ENCODE peak calls at places on chromosomes 1 and 21, in five cellular contexts. J is colonic mucosa, T is mammary epithelial cell, W is left lung, C is vagina. I is an unnamed sample. For H3K4me1, the result is how much of the 10 kb centered on the place peaks cover.

GRCh38 chr21:25907573-25908275 is 173.0 kb downstream of the GABPA start:
- DNase-seq in J (no peak), T (no peak), W (no peak), C (no peak), I (no peak)

GRCh38 chr1:117284408-117285215 is 73.9 kb upstream of the VTCN1 start:
- DNase-seq in J (peak), T (peak), W (no peak), C (no peak), I (no peak)

GRCh38 chr1:58358311-58358710 is 188.2 kb downstream of the OMA1 start:
- DNase-seq in J (no peak), T (no peak), W (no peak), C (no peak), I (no peak)

GRCh38 chr1:72013161-72013560 is 269.2 kb downstream of the NEGR1 start:
- DNase-seq in J (no peak), T (no peak), W (no peak), C (no peak), I (no peak)

GRCh38 chr1:29113407-29114117 is 10.1 kb downstream of the TMEM200B start:
- DNase-seq in J (no peak), T (no peak), W (no peak), C (no peak), I (no peak)

GRCh38 chr1:80987106-80987505 is 813.6 kb upstream of the ADGRL2 start:
- DNase-seq in J (no peak), T (peak), W (no peak), C (no peak), I (no peak)

GRCh38 chr1:160129966-160130365 is 14.4 kb downstream of the ATP1A2 start:
- DNase-seq in J (no peak), T (no peak), W (no peak), C (no peak), I (no peak)

GRCh38 chr1:228723287-228723686 is 12.0 kb upstream of the RHOU start:
- DNase-seq in J (no peak), T (no peak), W (no peak), C (no peak), I (no peak)

GRCh38 chr1:55311979-55312378 is 96.8 kb upstream of the USP24 start:
- DNase-seq in J (no peak), T (no peak), W (no peak), C (no peak), I (no peak)

GRCh38 chr1:44021156-44021555 is 10.1 kb downstream of the SLC6A9 start:
- DNase-seq in J (no peak), T (no peak), W (no peak), C (no peak), I (no peak)

GRCh38 chr1:94971491-94971924 is 44.6 kb upstream of the CNN3 start:
- DNase-seq in J (no peak), T (peak), W (no peak), C (no peak), I (no peak)

GRCh38 chr1:161177936-161178244 is 583 bp upstream of the B4GALT3 start:
- DNase-seq in J (no peak), T (no peak), W (no peak), C (no peak), I (no peak)

GRCh38 chr1:55049914-55050278 is 10.5 kb downstream of the PCSK9 start:
- DNase-seq in J (no peak), T (no peak), W (no peak), C (no peak), I (no peak)

GRCh38 chr1:63857478-63857877 is 83.7 kb downstream of the ROR1 start:
- DNase-seq in J (no peak), T (no peak), W (no peak), C (no peak), I (no peak)

GRCh38 chr1:109787211-109787844 is 23.6 kb upstream of the EPS8L3 start:
- DNase-seq in J (peak), T (peak), W (peak), C (no peak), I (no peak)

GRCh38 chr1:173444757-173445156 is 32.4 kb upstream of the PRDX6 start:
- DNase-seq in J (no peak), T (no peak), W (no peak), C (no peak), I (no peak)

GRCh38 chr1:17397910-17398700 is 26.1 kb downstream of the PADI6 start:
- DNase-seq in J (no peak), T (no peak), W (no peak), C (no peak), I (no peak)

GRCh38 chr1:186617860-186618780 is 62.1 kb downstream of the PTGS2 start:
- DNase-seq in J (peak), T (peak), W (peak), C (no peak), I (no peak)

GRCh38 chr1:232335261-232335660 is 294.7 kb downstream of the SIPA1L2 start:
- DNase-seq in J (no peak), T (no peak), W (no peak), C (no peak), I (no peak)

GRCh38 chr1:160884091-160884490 is 889 bp downstream of the ITLN1 start:
- DNase-seq in J (no peak), T (no peak), W (no peak), C (no peak), I (no peak)

GRCh38 chr21:16794944-16795343 is 717.9 kb upstream of the CXADR start:
- DNase-seq in J (no peak), T (peak), W (no peak), C (no peak), I (no peak)

GRCh38 chr1:53804791-53805505 is 33.1 kb downstream of the NDC1 start:
- DNase-seq in J (no peak), T (no peak), W (no peak), C (no peak), I (no peak)

GRCh38 chr1:55443175-55443933 is 228.2 kb upstream of the USP24 start:
- DNase-seq in J (peak), T (peak), W (peak), C (peak), I (peak)

GRCh38 chr1:116006486-116006964 is 30.2 kb downstream of the SLC22A15 start:
- DNase-seq in J (no peak), T (no peak), W (no peak), C (no peak), I (no peak)

GRCh38 chr1:199020046-199020445 is 381.2 kb downstream of the PTPRC start:
- DNase-seq in J (no peak), T (no peak), W (no peak), C (no peak), I (no peak)
- H3K27ac ChIP-seq in J (no peak), T (no peak), W (no peak), C (no peak), I (no peak)

DNA sequence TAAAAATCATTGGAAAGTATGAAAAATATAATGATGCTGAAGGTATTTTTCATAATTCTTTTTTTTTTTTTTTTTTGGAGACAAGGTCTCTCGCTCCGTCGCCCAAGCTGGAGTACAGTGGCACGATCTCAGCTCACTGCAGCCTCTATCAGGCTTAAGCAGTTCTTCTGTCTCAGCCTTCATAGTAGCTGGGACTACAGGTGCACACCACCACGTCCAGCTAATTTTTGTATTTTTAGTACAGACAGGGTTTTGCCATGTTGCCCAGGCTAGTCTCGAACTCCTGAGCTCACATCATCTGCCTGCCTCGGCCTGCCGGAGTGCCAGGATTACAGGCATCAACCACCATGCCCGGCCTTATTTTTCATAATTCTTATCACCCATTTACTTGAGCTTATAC is 13.3 kb downstream of the SMAP2 start:
- DNase-seq in J (no peak), T (no peak), W (no peak), C (no peak), I (no peak)
- H3K4me3 ChIP-seq in J (no peak), T (no peak), W (no peak), C (no peak), I (no peak)

GRCh38 chr1:10042746-10043145 is 10.0 kb downstream of the UBE4B start:
- DNase-seq in J (no peak), T (no peak), W (no peak), C (no peak), I (no peak)
- H3K4me1 ChIP-seq in J (under half), T (under half), W (under half), C (half or more), I (under half)

GRCh38 chr1:93723733-93724270 is 42.2 kb upstream of the BCAR3 start:
- DNase-seq in J (no peak), T (no peak), W (no peak), C (no peak), I (no peak)
- H3K27ac ChIP-seq in J (no peak), T (no peak), W (no peak), C (no peak), I (no peak)

DNA sequence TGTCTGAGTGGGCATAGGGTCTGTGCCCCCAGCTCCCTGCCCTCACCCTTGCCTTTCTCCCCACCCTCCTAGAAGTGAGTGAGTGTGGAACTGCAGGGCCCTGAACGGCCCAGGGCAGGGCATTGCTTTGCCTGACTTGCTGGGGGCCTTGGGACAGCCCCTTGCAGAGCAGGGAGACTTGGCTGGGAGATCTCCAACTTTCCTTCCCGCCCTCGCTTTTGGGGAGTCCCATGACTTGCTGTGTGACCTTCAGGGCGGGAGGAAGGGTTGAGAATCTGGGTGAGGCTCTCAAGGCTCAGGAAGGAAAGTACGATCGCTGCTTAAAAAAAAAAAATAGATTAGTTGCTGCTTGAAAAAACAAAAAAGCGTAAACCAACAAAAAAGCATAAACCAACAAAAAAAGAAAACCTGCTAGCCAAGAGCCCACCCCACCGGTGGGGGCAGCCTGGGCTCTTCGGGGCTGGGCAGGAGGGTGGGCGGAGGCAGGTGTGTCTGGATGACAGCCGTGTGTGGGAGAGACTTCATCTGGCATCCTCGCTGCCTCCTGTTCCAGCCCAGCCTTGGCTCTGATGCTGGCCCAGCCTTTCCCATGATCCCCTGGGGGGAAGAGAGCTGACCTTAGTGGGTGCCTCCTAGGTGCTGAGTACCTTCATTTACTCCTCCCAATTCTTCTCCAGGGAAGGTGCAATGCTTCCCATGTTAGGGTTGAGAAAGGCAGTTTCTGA is 6.5 kb downstream of the NBL1 start:
- DNase-seq in J (no peak), T (no peak), W (no peak), C (no peak), I (no peak)
- H3K4me3 ChIP-seq in J (no peak), T (no peak), W (no peak), C (peak), I (no peak)

GRCh38 chr1:40921522-40921921 is 58.0 kb upstream of the CTPS1 start:
- DNase-seq in J (no peak), T (no peak), W (peak), C (no peak), I (no peak)

GRCh38 chr1:40921981-40922677 is 57.4 kb upstream of the CTPS1 start:
- DNase-seq in J (no peak), T (no peak), W (no peak), C (no peak), I (no peak)

GRCh38 chr1:40922969-40923368 is 56.5 kb upstream of the CTPS1 start:
- DNase-seq in J (no peak), T (no peak), W (no peak), C (no peak), I (peak)

GRCh38 chr1:40924767-40925166 is 54.7 kb upstream of the CTPS1 start:
- DNase-seq in J (no peak), T (no peak), W (no peak), C (no peak), I (no peak)

GRCh38 chr1:40923511-40924020 is 55.9 kb upstream of the CTPS1 start:
- DNase-seq in J (no peak), T (no peak), W (no peak), C (no peak), I (no peak)
- H3K4me1 ChIP-seq in J (under half), T (under half), W (under half), C (under half), I (under half)

DNA sequence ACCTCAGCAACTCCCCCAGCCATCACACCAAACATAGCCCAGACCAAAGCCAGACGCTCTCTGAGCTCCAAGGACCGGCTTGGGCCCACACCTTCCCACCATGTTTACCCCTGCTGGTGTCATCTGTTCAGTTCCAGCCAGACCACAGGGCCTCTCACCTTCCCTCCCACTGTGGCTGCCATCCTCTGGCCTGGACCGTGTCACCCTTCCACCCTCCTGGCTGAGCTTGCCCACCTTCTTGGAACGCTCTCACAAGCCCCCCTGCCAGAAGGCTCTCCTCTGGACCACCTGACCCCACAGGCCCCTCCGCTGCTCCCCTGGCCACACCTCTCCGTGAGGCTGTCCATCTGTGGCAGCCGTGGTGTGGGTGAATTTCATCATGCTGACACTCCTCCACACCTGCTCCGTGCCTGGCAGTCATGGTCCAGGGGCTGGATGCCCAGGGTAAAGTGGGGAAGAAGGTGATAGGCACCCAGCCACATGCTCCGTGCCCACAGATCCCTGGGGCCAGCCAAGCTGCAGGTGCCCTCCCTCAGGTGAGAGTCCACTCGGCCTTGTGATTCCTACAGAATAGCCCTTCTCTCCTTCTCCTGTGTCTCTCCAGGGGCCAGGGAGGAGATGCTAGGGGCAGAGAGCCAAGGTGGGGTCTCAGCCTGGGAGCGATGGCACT is 16.6 kb upstream of the POFUT2 start:
- DNase-seq in J (no peak), T (no peak), W (peak), C (no peak), I (no peak)
- H3K27ac ChIP-seq in J (no peak), T (no peak), W (no peak), C (no peak), I (no peak)

DNA sequence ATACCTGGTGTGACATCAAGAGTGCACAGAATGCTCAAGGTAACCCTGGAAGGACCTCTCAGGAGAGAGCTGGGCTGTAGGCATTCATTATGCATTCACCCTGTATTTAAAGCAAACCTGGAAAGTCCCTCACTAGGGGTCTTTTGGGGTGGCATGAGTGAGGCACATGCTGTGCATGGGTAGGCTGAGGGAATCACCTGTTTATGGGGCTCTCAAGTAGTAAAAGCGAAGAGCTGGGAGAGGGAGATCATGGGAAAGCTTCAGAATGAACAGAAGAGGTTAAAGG is 736 bp downstream of the EFNA1 start:
- DNase-seq in J (no peak), T (peak), W (no peak), C (no peak), I (no peak)
- H3K4me3 ChIP-seq in J (peak), T (peak), W (peak), C (peak), I (peak)